ENCODE peak calls at places on chromosomes 12 and 14, in nine cellular contexts. M is cardiac fibroblast; K is activated naive CD4-positive, alpha-beta T cell; G is NCI-H2171 treated with DMSO at 0.1 percent for 48 hours; D is HuH-7; J is M059J; Y is endothelial cell; Q is DMS79; U is EL. H is an unnamed sample.

GRCh38 chr14:67798731-67799130 is 17.7 kb downstream of the ZFYVE26 start:
- DNase-seq in Y (no peak), G (no peak), J (no peak), Q (no peak), D (no peak), M (no peak), K (no peak), U (no peak), H (no peak)

GRCh38 chr14:68042591-68043210 is 223.1 kb downstream of the RAD51B start:
- DNase-seq in G (no peak), D (no peak), U (peak), K (no peak), Y (no peak), J (peak), Q (peak), M (no peak), H (no peak)

GRCh38 chr12:104136577-104136976 is 1.4 kb downstream of the NFYB start:
- DNase-seq in G (peak), J (no peak), Q (no peak), U (peak), Y (no peak), M (peak), K (no peak), D (no peak), H (no peak)

GRCh38 chr12:51318846-51319570 is 5.0 kb downstream of the BIN2 start:
- DNase-seq in U (no peak), G (no peak), M (no peak), J (no peak), Q (no peak), Y (no peak), D (no peak), K (peak), H (peak)

GRCh38 chr14:61321385-61322010 is at the start of gene PRKCH:
- DNase-seq in K (peak), U (peak), D (peak), Y (peak), Q (peak), M (peak), G (peak), J (peak), H (peak)

GRCh38 chr12:101793401-101793800 is 37.4 kb downstream of the GNPTAB start:
- DNase-seq in K (no peak), J (peak), G (no peak), Y (no peak), M (peak), D (no peak), Q (no peak), U (peak), H (no peak)

GRCh38 chr12:43131304-43131703 is 420.7 kb downstream of the ADAMTS20 start:
- DNase-seq in Q (no peak), D (no peak), Y (no peak), J (no peak), U (no peak), K (no peak), G (no peak), M (no peak), H (no peak)

GRCh38 chr14:28001002-28001401 is 765.6 kb upstream of the FOXG1 start:
- DNase-seq in M (no peak), D (no peak), Y (no peak), K (no peak), U (no peak), Q (no peak), G (no peak), J (no peak), H (no peak)

GRCh38 chr12:103884316-103884715 is 43.3 kb upstream of the NT5DC3 start:
- DNase-seq in G (peak), D (no peak), Q (no peak), U (peak), J (peak), K (no peak), M (peak), Y (no peak), H (peak)

GRCh38 chr14:76015191-76015590 is 29.6 kb downstream of the IFT43 start:
- DNase-seq in J (no peak), K (no peak), Y (no peak), D (no peak), U (no peak), G (no peak), Q (no peak), M (no peak), H (no peak)

GRCh38 chr14:104577457-104578301 is 1.9 kb upstream of the C14orf180 start:
- DNase-seq in U (no peak), D (no peak), J (no peak), Y (no peak), Q (no peak), G (no peak), K (no peak), M (no peak), H (no peak)

GRCh38 chr12:42447371-42447786 is 121.4 kb downstream of the PPHLN1 start:
- DNase-seq in U (no peak), Y (no peak), Q (no peak), M (peak), J (no peak), G (no peak), D (no peak), K (no peak), H (no peak)

GRCh38 chr14:22112004-22112403 is 438.4 kb upstream of the OR4E1 start:
- DNase-seq in G (peak), D (peak), U (peak), K (peak), Y (peak), J (no peak), M (no peak), Q (no peak), H (peak)

GRCh38 chr12:2958432-2959193 is 584 bp upstream of the TEAD4 start:
- DNase-seq in U (peak), Q (peak), M (peak), D (peak), G (peak), Y (peak), K (no peak), J (peak), H (no peak)

GRCh38 chr14:31252865-31253264 is 45.3 kb upstream of the HECTD1 start:
- DNase-seq in G (no peak), M (no peak), K (no peak), Q (no peak), J (no peak), Y (no peak), U (no peak), D (no peak), H (no peak)